ENCODE peak calls at places on chromosomes 11 and 22, in seven cellular contexts. One of them, this sample, is unnamed.
A peak's percentile ranks its signal among the peaks of the same experiment; 100 is the strongest.

GRCh38 chr11:17498475-17498874 is 21.8 kb upstream of the ABCC8 start:
- DNase-seq in RWPE2: no peak
- DNase-seq in pancreas: no peak
- DNase-seq in esophagus muscularis mucosa: no peak
- DNase-seq in astrocyte: no peak
- DNase-seq in body of pancreas: no peak
- DNase-seq in IMR-90: no peak
- DNase-seq in this sample: no peak

GRCh38 chr11:12706531-12707499 is 32.6 kb downstream of the TEAD1 start:
- DNase-seq in pancreas: no peak
- DNase-seq in astrocyte: no peak
- DNase-seq in esophagus muscularis mucosa: no peak
- DNase-seq in body of pancreas: peak; percentile 46
- DNase-seq in IMR-90: no peak
- DNase-seq in RWPE2: no peak
- DNase-seq in this sample: peak; percentile 61

GRCh38 chr11:108985611-108986279 is 320.9 kb downstream of the DDX10 start:
- DNase-seq in RWPE2: no peak
- DNase-seq in pancreas: no peak
- DNase-seq in IMR-90: peak; percentile 82
- DNase-seq in esophagus muscularis mucosa: no peak
- DNase-seq in body of pancreas: no peak
- DNase-seq in astrocyte: peak; percentile 63
- DNase-seq in this sample: no peak

GRCh38 chr11:113338730-113339129 is 24.3 kb downstream of the TTC12 start:
- DNase-seq in pancreas: no peak
- DNase-seq in RWPE2: no peak
- DNase-seq in esophagus muscularis mucosa: no peak
- DNase-seq in IMR-90: no peak
- DNase-seq in body of pancreas: no peak
- DNase-seq in astrocyte: no peak
- DNase-seq in this sample: no peak

GRCh38 chr11:113477321-113477720 is 2.1 kb upstream of the DRD2 start:
- DNase-seq in body of pancreas: no peak
- DNase-seq in IMR-90: no peak
- DNase-seq in esophagus muscularis mucosa: no peak
- DNase-seq in RWPE2: no peak
- DNase-seq in pancreas: no peak
- DNase-seq in astrocyte: no peak
- DNase-seq in this sample: no peak

GRCh38 chr11:68309621-68310185 is 2.7 kb upstream of the LRP5 start:
- DNase-seq in esophagus muscularis mucosa: no peak
- DNase-seq in RWPE2: no peak
- DNase-seq in astrocyte: no peak
- DNase-seq in pancreas: no peak
- DNase-seq in IMR-90: peak; percentile 9
- DNase-seq in body of pancreas: no peak
- DNase-seq in this sample: no peak

GRCh38 chr11:57263351-57263750 is 26.3 kb upstream of the APLNR start:
- DNase-seq in astrocyte: no peak
- DNase-seq in IMR-90: no peak
- DNase-seq in pancreas: no peak
- DNase-seq in body of pancreas: no peak
- DNase-seq in esophagus muscularis mucosa: no peak
- DNase-seq in RWPE2: no peak
- DNase-seq in this sample: no peak

GRCh38 chr11:110184974-110185597 is 91.9 kb downstream of the ZC3H12C start:
- DNase-seq in esophagus muscularis mucosa: no peak
- DNase-seq in astrocyte: peak; percentile 66
- DNase-seq in IMR-90: peak; percentile 83
- DNase-seq in pancreas: no peak
- DNase-seq in body of pancreas: peak; percentile 47
- DNase-seq in RWPE2: no peak
- DNase-seq in this sample: no peak

GRCh38 chr11:112613051-112613972 is 347.9 kb upstream of the NCAM1 start:
- DNase-seq in IMR-90: peak; percentile 34
- DNase-seq in esophagus muscularis mucosa: no peak
- DNase-seq in body of pancreas: peak; percentile 83
- DNase-seq in astrocyte: peak; percentile 80
- DNase-seq in pancreas: peak; percentile 76
- DNase-seq in RWPE2: peak; percentile 79
- DNase-seq in this sample: no peak

GRCh38 chr11:103202048-103202651 is 92.9 kb downstream of the DYNC2H1 start:
- DNase-seq in pancreas: no peak
- DNase-seq in RWPE2: no peak
- DNase-seq in esophagus muscularis mucosa: no peak
- DNase-seq in astrocyte: peak; percentile 16
- DNase-seq in IMR-90: peak; percentile 63
- DNase-seq in body of pancreas: no peak
- DNase-seq in this sample: peak; percentile 5

GRCh38 chr22:37631448-37632173 is 7.9 kb upstream of the SH3BP1 start:
- DNase-seq in astrocyte: no peak
- DNase-seq in esophagus muscularis mucosa: no peak
- DNase-seq in body of pancreas: no peak
- DNase-seq in IMR-90: no peak
- DNase-seq in pancreas: no peak
- DNase-seq in RWPE2: peak; percentile 59
- DNase-seq in this sample: no peak
- H3K4me1 ChIP-seq in astrocyte: peaks cover 32% of the 10 kb centered on the region
- H3K4me1 ChIP-seq in esophagus muscularis mucosa: peaks cover 38% of the 10 kb centered on the region
- H3K4me1 ChIP-seq in body of pancreas: peaks cover 13% of the 10 kb centered on the region
- H3K4me1 ChIP-seq in IMR-90: peaks cover 33% of the 10 kb centered on the region
- H3K4me1 ChIP-seq in pancreas: no peaks in the 10 kb centered on the region
- H3K4me1 ChIP-seq in RWPE2: no peaks in the 10 kb centered on the region
- H3K4me1 ChIP-seq in this sample: peaks cover 25% of the 10 kb centered on the region

GRCh38 chr11:19326499-19326898 is 85.8 kb upstream of the E2F8 start:
- DNase-seq in esophagus muscularis mucosa: no peak
- DNase-seq in RWPE2: no peak
- DNase-seq in IMR-90: peak; percentile 29
- DNase-seq in astrocyte: no peak
- DNase-seq in body of pancreas: no peak
- DNase-seq in pancreas: no peak
- DNase-seq in this sample: no peak
- H3K27me3 ChIP-seq in esophagus muscularis mucosa: no peaks in the 10 kb centered on the region
- H3K27me3 ChIP-seq in RWPE2: no peaks in the 10 kb centered on the region
- H3K27me3 ChIP-seq in IMR-90: peaks cover 47% of the 10 kb centered on the region
- H3K27me3 ChIP-seq in astrocyte: peaks cover 43% of the 10 kb centered on the region
- H3K27me3 ChIP-seq in body of pancreas: no peaks in the 10 kb centered on the region
- H3K27me3 ChIP-seq in pancreas: no peaks in the 10 kb centered on the region
- H3K27me3 ChIP-seq in this sample: peaks cover 3% of the 10 kb centered on the region

GRCh38 chr11:2325719-2326118 is 23.9 kb downstream of the TSPAN32 start:
- DNase-seq in IMR-90: peak; percentile 35
- DNase-seq in body of pancreas: peak; percentile 58
- DNase-seq in RWPE2: no peak
- DNase-seq in astrocyte: peak; percentile 40
- DNase-seq in pancreas: no peak
- DNase-seq in esophagus muscularis mucosa: no peak
- DNase-seq in this sample: no peak

GRCh38 chr11:2327032-2327431 is 25.2 kb downstream of the TSPAN32 start:
- DNase-seq in body of pancreas: no peak
- DNase-seq in RWPE2: no peak
- DNase-seq in IMR-90: no peak
- DNase-seq in pancreas: no peak
- DNase-seq in astrocyte: no peak
- DNase-seq in esophagus muscularis mucosa: no peak
- DNase-seq in this sample: no peak

GRCh38 chr11:2329551-2329950 is 27.7 kb downstream of the TSPAN32 start:
- DNase-seq in astrocyte: no peak
- DNase-seq in pancreas: no peak
- DNase-seq in RWPE2: no peak
- DNase-seq in body of pancreas: no peak
- DNase-seq in IMR-90: no peak
- DNase-seq in esophagus muscularis mucosa: no peak
- DNase-seq in this sample: no peak

GRCh38 chr11:2328656-2329354 is 27.0 kb downstream of the TSPAN32 start:
- DNase-seq in pancreas: no peak
- DNase-seq in esophagus muscularis mucosa: no peak
- DNase-seq in RWPE2: no peak
- DNase-seq in body of pancreas: no peak
- DNase-seq in IMR-90: no peak
- DNase-seq in astrocyte: no peak
- DNase-seq in this sample: no peak

DNA sequence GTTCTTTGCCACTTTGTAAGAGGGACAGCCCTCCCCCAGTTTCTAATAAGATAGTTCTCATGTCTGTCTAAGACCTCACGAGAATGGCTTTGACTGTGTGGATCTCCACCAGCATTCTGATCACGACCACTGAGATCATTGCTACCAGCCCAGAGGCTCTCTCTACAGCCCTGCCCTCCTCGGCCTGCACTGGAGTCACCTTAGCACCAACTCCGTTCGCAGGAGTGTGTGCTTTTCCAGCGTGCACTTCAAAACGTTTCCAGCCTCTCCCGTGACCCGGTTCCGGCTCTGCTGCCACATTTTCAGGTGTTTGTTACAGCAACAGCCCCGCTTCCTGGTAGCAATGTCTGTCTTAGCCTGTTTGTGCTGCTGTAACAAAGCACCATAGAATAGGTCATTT is 26.2 kb downstream of the TSPAN32 start:
- DNase-seq in IMR-90: no peak
- DNase-seq in RWPE2: no peak
- DNase-seq in body of pancreas: no peak
- DNase-seq in astrocyte: no peak
- DNase-seq in esophagus muscularis mucosa: no peak
- DNase-seq in pancreas: no peak
- DNase-seq in this sample: no peak
- H3K4me1 ChIP-seq in IMR-90: no peaks in the 10 kb centered on the region
- H3K4me1 ChIP-seq in RWPE2: no peaks in the 10 kb centered on the region
- H3K4me1 ChIP-seq in body of pancreas: no peaks in the 10 kb centered on the region
- H3K4me1 ChIP-seq in astrocyte: no peaks in the 10 kb centered on the region
- H3K4me1 ChIP-seq in esophagus muscularis mucosa: peaks cover 8% of the 10 kb centered on the region
- H3K4me1 ChIP-seq in pancreas: no peaks in the 10 kb centered on the region
- H3K4me1 ChIP-seq in this sample: no peaks in the 10 kb centered on the region

GRCh38 chr22:19759994-19760651 is 455 bp upstream of the TBX1 start:
- DNase-seq in pancreas: peak; percentile 8
- DNase-seq in RWPE2: no peak
- DNase-seq in esophagus muscularis mucosa: no peak
- DNase-seq in body of pancreas: no peak
- DNase-seq in IMR-90: no peak
- DNase-seq in astrocyte: no peak
- DNase-seq in this sample: no peak
- H3K27me3 ChIP-seq in pancreas: no peaks in the 10 kb centered on the region
- H3K27me3 ChIP-seq in RWPE2: peaks cover 29% of the 10 kb centered on the region
- H3K27me3 ChIP-seq in esophagus muscularis mucosa: peaks cover 63% of the 10 kb centered on the region
- H3K27me3 ChIP-seq in body of pancreas: no peaks in the 10 kb centered on the region
- H3K27me3 ChIP-seq in IMR-90: peaks cover 93% of the 10 kb centered on the region
- H3K27me3 ChIP-seq in astrocyte: peaks cover 82% of the 10 kb centered on the region
- H3K27me3 ChIP-seq in this sample: peaks cover 30% of the 10 kb centered on the region

GRCh38 chr22:46591890-46592289 is 28.3 kb upstream of the GRAMD4 start:
- DNase-seq in RWPE2: no peak
- DNase-seq in pancreas: peak; percentile 51
- DNase-seq in body of pancreas: no peak
- DNase-seq in astrocyte: no peak
- DNase-seq in esophagus muscularis mucosa: no peak
- DNase-seq in IMR-90: no peak
- DNase-seq in this sample: no peak
- H3K4me1 ChIP-seq in RWPE2: peaks cover 4% of the 10 kb centered on the region
- H3K4me1 ChIP-seq in pancreas: peaks cover 8% of the 10 kb centered on the region
- H3K4me1 ChIP-seq in body of pancreas: peaks cover 15% of the 10 kb centered on the region
- H3K4me1 ChIP-seq in astrocyte: peaks cover 25% of the 10 kb centered on the region
- H3K4me1 ChIP-seq in esophagus muscularis mucosa: peaks cover 74% of the 10 kb centered on the region
- H3K4me1 ChIP-seq in IMR-90: peaks cover 5% of the 10 kb centered on the region
- H3K4me1 ChIP-seq in this sample: peaks cover 8% of the 10 kb centered on the region

GRCh38 chr11:134413334-134414035 is 1.4 kb upstream of the B3GAT1 start:
- DNase-seq in IMR-90: no peak
- DNase-seq in esophagus muscularis mucosa: no peak
- DNase-seq in pancreas: no peak
- DNase-seq in RWPE2: no peak
- DNase-seq in astrocyte: no peak
- DNase-seq in body of pancreas: no peak
- DNase-seq in this sample: no peak
- H3K27me3 ChIP-seq in IMR-90: peaks cover 29% of the 10 kb centered on the region
- H3K27me3 ChIP-seq in esophagus muscularis mucosa: peaks cover 23% of the 10 kb centered on the region
- H3K27me3 ChIP-seq in pancreas: no peaks in the 10 kb centered on the region
- H3K27me3 ChIP-seq in RWPE2: peaks cover 65% of the 10 kb centered on the region
- H3K27me3 ChIP-seq in astrocyte: peaks cover 26% of the 10 kb centered on the region
- H3K27me3 ChIP-seq in body of pancreas: no peaks in the 10 kb centered on the region
- H3K27me3 ChIP-seq in this sample: peaks cover 12% of the 10 kb centered on the region

This sample was measured in SJSA1.